ENCODE peak calls at places on chromosomes 5 and 9, in six cellular contexts. P is stomach, E is HepG2, F is SK-N-SH, A is H1, M is upper lobe of left lung. U is an unnamed sample.

GRCh38 chr9:15499108-15499507 is 11.7 kb downstream of the PSIP1 start:
- DNase-seq in P (no peak), E (no peak), F (no peak), A (no peak), M (no peak), U (no peak)

GRCh38 chr9:31103836-31104235 is 1280.6 kb upstream of the ACO1 start:
- DNase-seq in P (no peak), E (no peak), F (no peak), A (no peak), M (no peak), U (no peak)

GRCh38 chr5:16852251-16853005 is 83.7 kb downstream of the MYO10 start:
- DNase-seq in P (no peak), E (no peak), F (no peak), A (no peak), M (no peak), U (no peak)

GRCh38 chr5:8413975-8414374 is 545.0 kb downstream of the MTRR start:
- DNase-seq in P (no peak), E (no peak), F (no peak), A (no peak), M (no peak), U (no peak)

GRCh38 chr5:62538017-62538942 is 40.3 kb upstream of the LRRC70 start:
- DNase-seq in P (no peak), E (peak), F (no peak), A (no peak), M (no peak), U (no peak)

GRCh38 chr9:137381501-137382443 is 41.2 kb downstream of the EXD3 start:
- DNase-seq in P (no peak), E (no peak), F (peak), A (no peak), M (no peak), U (no peak)

GRCh38 chr5:110478899-110479298 is 247.6 kb downstream of the TMEM232 start:
- DNase-seq in P (no peak), E (no peak), F (no peak), A (no peak), M (no peak), U (no peak)

GRCh38 chr9:36327903-36328302 is 69.7 kb upstream of the GNE start:
- DNase-seq in P (no peak), E (no peak), F (no peak), A (no peak), M (no peak), U (no peak)

GRCh38 chr5:114935490-114935889 is 234.2 kb downstream of the TRIM36 start:
- DNase-seq in P (no peak), E (no peak), F (no peak), A (no peak), M (no peak), U (no peak)

GRCh38 chr9:114895605-114896004 is 34.8 kb downstream of the TNFSF8 start:
- DNase-seq in P (no peak), E (no peak), F (no peak), A (no peak), M (no peak), U (no peak)

GRCh38 chr5:128965011-128965637 is at the start of gene SLC27A6:
- DNase-seq in P (no peak), E (no peak), F (peak), A (peak), M (no peak), U (no peak)

GRCh38 chr9:36470891-36471290 is 70.8 kb upstream of the RNF38 start:
- DNase-seq in P (peak), E (no peak), F (no peak), A (no peak), M (peak), U (peak)

GRCh38 chr5:134125195-134126015 is 10.9 kb downstream of the TCF7 start:
- DNase-seq in P (peak), E (no peak), F (peak), A (no peak), M (peak), U (no peak)

GRCh38 chr9:69678843-69679538 is 6.8 kb upstream of the APBA1 start:
- DNase-seq in P (no peak), E (no peak), F (no peak), A (no peak), M (no peak), U (no peak)

GRCh38 chr5:98065261-98065909 is 708.1 kb upstream of the RGMB start:
- DNase-seq in P (no peak), E (no peak), F (no peak), A (no peak), M (no peak), U (no peak)

GRCh38 chr9:96383165-96383939 is at the start of gene SLC35D2:
- DNase-seq in P (peak), E (peak), F (peak), A (peak), M (peak), U (peak)

GRCh38 chr5:147857302-147858129 is 21.0 kb upstream of the SCGB3A2 start:
- DNase-seq in P (peak), E (peak), F (peak), A (peak), M (peak), U (peak)

GRCh38 chr9:98108540-98109031 is 10.4 kb downstream of the TRIM14 start:
- DNase-seq in P (no peak), E (no peak), F (no peak), A (no peak), M (peak), U (no peak)

GRCh38 chr9:133171161-133171955 is 7.6 kb upstream of the GBGT1 start:
- DNase-seq in P (no peak), E (no peak), F (no peak), A (no peak), M (no peak), U (no peak)

GRCh38 chr9:13278023-13278367 is 1.5 kb downstream of the MPDZ start:
- DNase-seq in P (no peak), E (peak), F (no peak), A (no peak), M (no peak), U (no peak)

GRCh38 chr9:129752915-129753724 is at the start of gene PTGES:
- DNase-seq in P (peak), E (no peak), F (peak), A (peak), M (peak), U (peak)

GRCh38 chr5:143001764-143002351 is 231.7 kb downstream of the ARHGAP26 start:
- DNase-seq in P (no peak), E (no peak), F (no peak), A (no peak), M (no peak), U (no peak)

GRCh38 chr5:104186100-104186499 is 623.5 kb upstream of the NUDT12 start:
- DNase-seq in P (no peak), E (no peak), F (no peak), A (no peak), M (no peak), U (no peak)

DNA sequence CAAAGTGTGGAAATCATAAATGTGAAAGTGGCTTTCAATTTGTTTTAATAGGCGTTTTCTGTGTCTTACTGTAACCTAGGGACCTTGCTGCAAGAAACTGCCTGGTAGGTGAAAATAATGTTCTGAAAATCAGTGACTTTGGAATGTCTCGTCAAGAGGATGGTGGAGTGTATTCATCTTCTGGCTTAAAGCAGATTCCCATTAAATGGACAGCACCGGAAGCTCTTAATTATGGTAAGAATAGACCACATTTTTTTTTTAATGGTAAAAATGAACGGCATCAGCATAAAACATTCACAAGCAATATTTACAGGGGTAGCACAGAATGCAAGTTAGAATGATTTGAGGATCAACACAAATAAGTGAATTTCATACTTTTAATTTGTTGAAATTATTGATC is 229.1 kb downstream of the PJA2 start:
- DNase-seq in P (no peak), E (no peak), F (no peak), A (no peak), M (no peak), U (no peak)
- TF ChIP-seq POLR2AphosphoS5 in P (no peak), E (no peak), F (no peak), A (no peak), M (no peak), U (no peak)

GRCh38 chr5:174273325-174273724 is 227.8 kb downstream of the NSG2 start:
- DNase-seq in P (no peak), E (no peak), F (no peak), A (no peak), M (no peak), U (peak)
- TF ChIP-seq EP300 in P (no peak), E (no peak), F (no peak), A (no peak), M (no peak), U (no peak)

GRCh38 chr5:59274130-59274529 is 619.4 kb downstream of the PDE4D start:
- DNase-seq in P (no peak), E (no peak), F (no peak), A (no peak), M (no peak), U (no peak)
- TF ChIP-seq POLR2AphosphoS5 in P (no peak), E (no peak), F (no peak), A (no peak), M (no peak), U (no peak)

GRCh38 chr5:180811012-180811622 is 8.5 kb upstream of the MGAT1 start:
- DNase-seq in P (no peak), E (no peak), F (no peak), A (no peak), M (no peak), U (no peak)

GRCh38 chr5:180808461-180809000 is 5.9 kb upstream of the MGAT1 start:
- DNase-seq in P (no peak), E (peak), F (peak), A (no peak), M (peak), U (peak)

GRCh38 chr5:180809403-180810209 is 7.0 kb upstream of the MGAT1 start:
- DNase-seq in P (peak), E (peak), F (peak), A (no peak), M (peak), U (peak)

GRCh38 chr5:180811623-180812119 is 9.1 kb upstream of the MGAT1 start:
- DNase-seq in P (no peak), E (no peak), F (no peak), A (no peak), M (peak), U (no peak)

GRCh38 chr5:180810210-180811011 is 7.8 kb upstream of the MGAT1 start:
- DNase-seq in P (peak), E (peak), F (peak), A (peak), M (peak), U (peak)
- TF ChIP-seq EP300 in P (no peak), E (no peak), F (no peak), A (no peak), M (no peak), U (no peak)

GRCh38 chr5:51273871-51274270 is 109.4 kb upstream of the ISL1 start:
- DNase-seq in P (no peak), E (no peak), F (no peak), A (no peak), M (no peak), U (no peak)
- TF ChIP-seq POLR2AphosphoS5 in P (no peak), E (no peak), F (no peak), A (no peak), M (no peak), U (no peak)

U was measured in transverse colon.